ENCODE peak calls at places on chromosomes 7 and 10, in seven cellular contexts. L is ovary, Q is uterus, J is neural progenitor cell, C is tibial nerve, U is astrocyte, K is spleen. V is an unnamed sample.
A peak's percentile ranks its signal among the peaks of the same experiment; 100 is the strongest.

GRCh38 chr10:14648042-14648765 is 126.5 kb downstream of the FAM107B start:
- DNase-seq in L (no peak), Q (peak; percentile 90), J (peak; percentile 93), C (peak; percentile 21), U (peak; percentile 77), K (peak; percentile 86), V (peak; percentile 64)

GRCh38 chr10:22002531-22003110 is 909 bp downstream of the DNAJC1 start:
- DNase-seq in L (no peak), Q (no peak), J (peak; percentile 10), C (no peak), U (peak; percentile 66), K (no peak), V (no peak)

GRCh38 chr7:363626-364025 is 73.7 kb downstream of the FOXL3 start:
- DNase-seq in L (no peak), Q (no peak), J (no peak), C (no peak), U (no peak), K (peak; percentile 71), V (no peak)

GRCh38 chr7:150379590-150380379 is 655 bp downstream of the ZNF775 start:
- DNase-seq in L (peak; percentile 56), Q (no peak), J (peak; percentile 32), C (no peak), U (no peak), K (no peak), V (no peak)

GRCh38 chr7:1505731-1506550 is 1.8 kb upstream of the INTS1 start:
- DNase-seq in L (no peak), Q (no peak), J (no peak), C (no peak), U (no peak), K (peak; percentile 86), V (no peak)

GRCh38 chr10:3364768-3365480 is 192.3 kb upstream of the PITRM1 start:
- DNase-seq in L (no peak), Q (no peak), J (no peak), C (no peak), U (no peak), K (no peak), V (no peak)

GRCh38 chr10:78218833-78219490 is 185.3 kb downstream of the RPS24 start:
- DNase-seq in L (no peak), Q (no peak), J (no peak), C (no peak), U (no peak), K (no peak), V (no peak)

GRCh38 chr7:137952406-137952805 is 49.5 kb downstream of the CREB3L2 start:
- DNase-seq in L (no peak), Q (no peak), J (no peak), C (no peak), U (no peak), K (no peak), V (no peak)

GRCh38 chr7:108650487-108650886 is 80.8 kb downstream of the DNAJB9 start:
- DNase-seq in L (no peak), Q (no peak), J (no peak), C (no peak), U (peak; percentile 8), K (no peak), V (no peak)

GRCh38 chr10:117003336-117003735 is 1.7 kb downstream of the SHTN1 start:
- DNase-seq in L (no peak), Q (no peak), J (no peak), C (no peak), U (no peak), K (no peak), V (no peak)

GRCh38 chr7:140638311-140638791 is 2.3 kb downstream of the DENND2A start:
- DNase-seq in L (peak; percentile 57), Q (peak; percentile 69), J (peak; percentile 63), C (peak; percentile 21), U (peak; percentile 42), K (peak; percentile 46), V (no peak)

GRCh38 chr10:104307576-104308438 is 30.5 kb downstream of the ITPRIP start:
- DNase-seq in L (no peak), Q (no peak), J (no peak), C (no peak), U (peak; percentile 41), K (no peak), V (no peak)

GRCh38 chr7:149229526-149229925 is 9.9 kb upstream of the ZNF212 start:
- DNase-seq in L (no peak), Q (no peak), J (peak; percentile 23), C (no peak), U (no peak), K (peak; percentile 32), V (no peak)

GRCh38 chr7:127409629-127410028 is 17.1 kb upstream of the ZNF800 start:
- DNase-seq in L (no peak), Q (no peak), J (peak; percentile 43), C (no peak), U (peak; percentile 6), K (no peak), V (no peak)

GRCh38 chr10:117284726-117285494 is 44.0 kb downstream of the SLC18A2 start:
- DNase-seq in L (no peak), Q (no peak), J (no peak), C (no peak), U (no peak), K (no peak), V (no peak)

GRCh38 chr7:30348083-30348560 is 63.7 kb downstream of the ZNRF2 start:
- DNase-seq in L (no peak), Q (no peak), J (no peak), C (no peak), U (peak; percentile 93), K (no peak), V (peak; percentile 35)

GRCh38 chr10:785539-786214 is 96.2 kb upstream of the DIP2C start:
- DNase-seq in L (peak; percentile 17), Q (no peak), J (no peak), C (no peak), U (no peak), K (no peak), V (no peak)

GRCh38 chr10:20888620-20889337 is 8.3 kb downstream of the NEBL start:
- DNase-seq in L (no peak), Q (no peak), J (no peak), C (no peak), U (no peak), K (no peak), V (no peak)

GRCh38 chr10:123331438-123331837 is 177.2 kb downstream of the BUB3 start:
- DNase-seq in L (no peak), Q (no peak), J (no peak), C (no peak), U (peak; percentile 60), K (no peak), V (no peak)

GRCh38 chr10:2576892-2577291 is 490.5 kb upstream of the PFKP start:
- DNase-seq in L (no peak), Q (no peak), J (no peak), C (no peak), U (no peak), K (no peak), V (no peak)

GRCh38 chr7:94111009-94111408 is 106.9 kb upstream of the BET1 start:
- DNase-seq in L (no peak), Q (no peak), J (no peak), C (no peak), U (peak; percentile 35), K (no peak), V (no peak)

GRCh38 chr7:8232999-8233847 is 28.7 kb downstream of the ICA1 start:
- DNase-seq in L (no peak), Q (no peak), J (no peak), C (no peak), U (peak; percentile 34), K (no peak), V (no peak)

GRCh38 chr10:131569851-131570715 is 258.6 kb upstream of the TCERG1L start:
- DNase-seq in L (no peak), Q (no peak), J (peak; percentile 70), C (no peak), U (no peak), K (peak; percentile 60), V (no peak)

GRCh38 chr7:94012748-94013147 is 8.6 kb upstream of the BET1 start:
- DNase-seq in L (no peak), Q (no peak), J (no peak), C (no peak), U (no peak), K (no peak), V (no peak)

GRCh38 chr10:3516626-3517255 is 268.3 kb downstream of the KLF6 start:
- DNase-seq in L (no peak), Q (no peak), J (no peak), C (no peak), U (no peak), K (no peak), V (no peak)

GRCh38 chr10:19164461-19164860 is 115.9 kb downstream of the MALRD1 start:
- DNase-seq in L (no peak), Q (no peak), J (no peak), C (no peak), U (no peak), K (no peak), V (no peak)

GRCh38 chr10:19169684-19170083 is 121.1 kb downstream of the MALRD1 start:
- DNase-seq in L (no peak), Q (no peak), J (no peak), C (no peak), U (peak; percentile 54), K (no peak), V (no peak)

DNA sequence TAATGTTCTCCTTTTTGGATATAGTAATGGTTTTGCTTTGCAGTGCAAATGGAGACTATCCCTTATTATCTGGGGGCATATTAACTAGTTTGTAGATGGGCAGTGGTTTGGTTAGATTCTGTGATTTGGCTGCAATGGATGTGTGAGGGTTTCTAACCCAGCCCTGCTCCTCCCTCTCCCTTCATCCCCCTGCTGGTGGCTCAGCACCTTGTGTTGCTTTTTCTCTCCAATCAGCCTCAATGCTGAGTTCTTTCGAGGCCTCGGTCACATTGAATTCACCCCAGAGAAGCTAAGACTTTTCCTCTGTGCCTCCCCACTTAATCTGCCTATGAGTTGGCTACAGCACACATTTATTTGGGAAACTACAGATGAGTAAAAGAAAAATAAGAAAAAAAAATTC is 120.0 kb downstream of the MALRD1 start:
- DNase-seq in L (no peak), Q (no peak), J (peak; percentile 64), C (no peak), U (no peak), K (no peak), V (no peak)
- TF ChIP-seq CTCF in L (no peak), Q (no peak), J (peak; percentile 61), C (no peak), U (no peak), K (no peak), V (no peak)

GRCh38 chr10:69377936-69378335 is 38.8 kb downstream of the TACR2 start:
- DNase-seq in L (no peak), Q (no peak), J (no peak), C (no peak), U (no peak), K (no peak), V (no peak)
- H3K27ac ChIP-seq in L (no peak overlapping the region), Q (peak overlapping the region; percentile 64), J (no peak overlapping the region), C (no peak overlapping the region), U (no peak overlapping the region), K (no peak overlapping the region), V (no peak overlapping the region)

GRCh38 chr10:49398986-49399385 is 3.1 kb upstream of the DRGX start:
- DNase-seq in L (no peak), Q (no peak), J (peak; percentile 31), C (no peak), U (no peak), K (no peak), V (no peak)
- H3K27me3 ChIP-seq in L (no peaks in the 10 kb centered on the region), Q (peaks cover 10% of the 10 kb centered on the region), J (peaks cover 100% of the 10 kb centered on the region), C (no peaks in the 10 kb centered on the region), U (peaks cover 70% of the 10 kb centered on the region), K (peaks cover 87% of the 10 kb centered on the region), V (peaks cover 74% of the 10 kb centered on the region)

GRCh38 chr7:101620991-101621390 is 8.1 kb downstream of the MYL10 start:
- DNase-seq in L (no peak), Q (no peak), J (no peak), C (no peak), U (no peak), K (no peak), V (no peak)
- TF ChIP-seq CTCF in L (no peak), Q (no peak), J (no peak), C (no peak), U (no peak), K (no peak), V (no peak)